ENCODE peak calls at places on chromosome X, in eight cellular contexts. Q is neural crest cell, W is suprapubic skin, U is heart right ventricle, N is upper lobe of right lung, V is uterus, O is osteocyte, G is cardiac muscle cell. P is an unnamed sample.

GRCh38 chrX:37652053-37652452 is 33.5 kb upstream of the XK start:
- DNase-seq in Q (no peak), W (no peak), U (no peak), N (no peak), V (no peak), O (no peak), G (no peak), P (no peak)

GRCh38 chrX:72621619-72622485 is 49.2 kb upstream of the HDAC8 start:
- DNase-seq in Q (no peak), W (no peak), U (no peak), N (no peak), V (no peak), O (no peak), G (peak), P (no peak)

GRCh38 chrX:275476-275966 is 5.7 kb upstream of the PLCXD1 start:
- DNase-seq in Q (no peak), W (peak), U (no peak), N (peak), V (no peak), O (no peak), G (no peak), P (no peak)

GRCh38 chrX:103520391-103520790 is 1.1 kb upstream of the RAB40A start:
- DNase-seq in Q (no peak), W (no peak), U (no peak), N (no peak), V (no peak), O (no peak), G (peak), P (no peak)

GRCh38 chrX:74371823-74372222 is 49.5 kb upstream of the SLC16A2 start:
- DNase-seq in Q (no peak), W (no peak), U (no peak), N (no peak), V (no peak), O (no peak), G (no peak), P (no peak)

GRCh38 chrX:129690435-129690834 is 35.7 kb upstream of the APLN start:
- DNase-seq in Q (no peak), W (no peak), U (peak), N (no peak), V (no peak), O (peak), G (peak), P (no peak)

GRCh38 chrX:70033348-70033747 is 16.4 kb downstream of the AWAT2 start:
- DNase-seq in Q (peak), W (no peak), U (no peak), N (peak), V (no peak), O (no peak), G (peak), P (no peak)

GRCh38 chrX:117973175-117974075 is 143.2 kb downstream of the KLHL13 start:
- DNase-seq in Q (no peak), W (no peak), U (no peak), N (no peak), V (no peak), O (no peak), G (no peak), P (no peak)

DNA sequence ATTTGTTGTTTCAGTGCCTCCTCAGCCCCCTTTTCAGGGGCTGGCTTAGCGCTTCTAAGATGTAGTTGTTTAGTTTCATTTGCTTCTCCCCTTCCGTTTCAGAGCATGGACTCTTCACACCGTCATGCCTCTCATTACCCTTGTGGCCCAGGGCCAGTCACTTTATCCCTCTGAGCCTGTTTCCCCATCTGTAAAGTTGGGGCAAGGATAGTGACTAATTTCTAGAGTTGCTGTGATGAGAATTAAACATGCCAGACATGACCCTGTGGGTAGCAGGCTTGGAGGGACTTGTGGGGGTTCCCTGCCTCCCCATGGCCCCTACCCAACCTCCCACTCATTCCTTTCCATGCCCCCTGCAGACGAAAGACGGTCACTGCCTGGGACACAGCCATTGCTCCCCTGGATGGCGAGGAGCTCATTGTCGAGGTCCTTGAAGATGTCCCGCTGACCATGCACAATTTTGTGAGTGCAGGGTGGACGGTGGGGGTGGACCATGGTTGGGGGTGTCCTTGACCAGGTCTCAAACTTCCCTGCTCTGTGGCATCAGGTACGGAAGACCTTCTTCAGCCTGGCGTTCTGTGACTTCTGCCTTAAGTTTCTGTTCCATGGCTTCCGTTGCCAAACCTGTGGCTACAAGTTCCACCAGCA is 3.6 kb downstream of the ARAF start:
- DNase-seq in Q (no peak), W (no peak), U (no peak), N (no peak), V (no peak), O (no peak), G (no peak), P (no peak)
- TF ChIP-seq CTCF in Q (no peak), W (no peak), U (no peak), N (no peak), V (no peak), O (no peak), G (no peak), P (no peak)

GRCh38 chrX:71215335-71215912 is 7.6 kb upstream of the GJB1 start:
- DNase-seq in Q (no peak), W (no peak), U (no peak), N (no peak), V (no peak), O (no peak), G (no peak), P (no peak)

GRCh38 chrX:71212536-71212935 is 10.5 kb upstream of the GJB1 start:
- DNase-seq in Q (no peak), W (no peak), U (no peak), N (no peak), V (no peak), O (no peak), G (no peak), P (no peak)

GRCh38 chrX:71214604-71215334 is 8.3 kb upstream of the GJB1 start:
- DNase-seq in Q (no peak), W (no peak), U (no peak), N (peak), V (no peak), O (no peak), G (no peak), P (no peak)

GRCh38 chrX:71214152-71214551 is 8.9 kb upstream of the GJB1 start:
- DNase-seq in Q (no peak), W (no peak), U (no peak), N (no peak), V (no peak), O (no peak), G (no peak), P (no peak)

DNA sequence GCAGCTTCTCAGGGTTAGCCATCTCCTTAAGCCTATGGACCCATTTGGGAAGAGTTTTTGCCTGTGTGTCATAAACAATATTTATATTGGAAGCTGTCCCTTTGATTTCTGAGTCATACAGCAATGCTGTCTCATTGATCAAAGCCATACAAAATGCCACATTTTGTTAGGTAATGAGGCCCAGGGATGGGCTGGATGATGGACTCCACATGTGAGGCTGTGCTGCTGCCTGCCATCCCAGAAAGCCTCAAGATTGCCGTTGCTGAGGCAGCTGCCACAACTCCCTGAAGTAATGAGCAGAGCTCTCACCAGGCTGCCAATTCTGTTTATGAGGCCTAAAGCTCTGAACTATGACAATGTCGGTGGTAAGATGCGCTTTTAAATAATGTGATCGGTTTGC is 12.2 kb upstream of the GJB1 start:
- DNase-seq in Q (no peak), W (no peak), U (no peak), N (no peak), V (no peak), O (no peak), G (no peak), P (no peak)
- TF ChIP-seq CTCF in Q (no peak), W (no peak), U (no peak), N (no peak), V (no peak), O (no peak), G (no peak), P (no peak)

GRCh38 chrX:124860736-124861135 is 458.9 kb upstream of the TEX13C start:
- DNase-seq in Q (no peak), W (no peak), U (no peak), N (no peak), V (no peak), O (no peak), G (no peak), P (no peak)

GRCh38 chrX:124863303-124863702 is 456.4 kb upstream of the TEX13C start:
- DNase-seq in Q (no peak), W (no peak), U (no peak), N (no peak), V (no peak), O (no peak), G (no peak), P (no peak)

DNA sequence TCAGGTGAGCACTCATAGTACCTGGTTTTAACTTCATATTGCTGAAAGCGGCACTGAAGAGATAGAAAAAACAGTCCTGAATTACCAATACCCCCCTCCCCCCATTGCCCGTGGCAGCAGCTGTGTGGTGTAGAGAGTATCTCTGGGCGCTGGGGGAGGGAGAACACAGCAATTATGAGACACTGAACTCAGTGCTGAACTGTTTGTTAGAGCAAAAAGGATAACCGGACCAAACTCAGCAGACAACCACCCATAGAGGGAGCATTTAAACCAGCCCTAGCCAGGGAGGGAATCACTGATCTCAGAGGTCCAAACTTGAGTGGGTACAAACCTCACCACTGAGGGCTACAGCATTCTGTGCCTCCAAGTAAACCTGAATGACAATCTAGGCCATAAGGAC is 457.4 kb upstream of the TEX13C start:
- DNase-seq in Q (no peak), W (no peak), U (no peak), N (no peak), V (no peak), O (no peak), G (no peak), P (no peak)
- TF ChIP-seq CTCF in Q (no peak), W (no peak), U (no peak), N (no peak), V (no peak), O (no peak), G (no peak), P (no peak)

DNA sequence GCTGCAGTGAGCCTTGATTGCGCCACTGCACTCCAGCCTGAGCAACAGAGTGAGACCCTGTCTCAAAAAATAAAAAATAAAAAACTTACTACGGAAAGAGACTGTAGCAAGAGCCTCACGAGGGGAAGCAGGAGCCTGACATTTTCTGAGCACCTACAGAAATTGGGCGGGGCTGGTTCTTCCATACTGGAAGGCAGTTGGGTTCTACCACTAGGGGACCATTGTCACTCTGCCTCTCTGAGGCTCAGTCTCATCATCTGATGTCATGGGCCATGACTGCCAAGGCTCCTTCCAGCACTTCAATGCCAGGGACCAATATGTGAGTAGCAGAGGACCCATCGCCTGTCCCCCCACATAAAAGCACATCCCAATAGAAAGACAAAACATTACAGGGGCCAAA is 8.2 kb downstream of the SH3KBP1 start:
- DNase-seq in Q (no peak), W (no peak), U (no peak), N (no peak), V (no peak), O (no peak), G (no peak), P (no peak)
- TF ChIP-seq CTCF in Q (no peak), W (no peak), U (no peak), N (no peak), V (no peak), O (no peak), G (no peak), P (no peak)

DNA sequence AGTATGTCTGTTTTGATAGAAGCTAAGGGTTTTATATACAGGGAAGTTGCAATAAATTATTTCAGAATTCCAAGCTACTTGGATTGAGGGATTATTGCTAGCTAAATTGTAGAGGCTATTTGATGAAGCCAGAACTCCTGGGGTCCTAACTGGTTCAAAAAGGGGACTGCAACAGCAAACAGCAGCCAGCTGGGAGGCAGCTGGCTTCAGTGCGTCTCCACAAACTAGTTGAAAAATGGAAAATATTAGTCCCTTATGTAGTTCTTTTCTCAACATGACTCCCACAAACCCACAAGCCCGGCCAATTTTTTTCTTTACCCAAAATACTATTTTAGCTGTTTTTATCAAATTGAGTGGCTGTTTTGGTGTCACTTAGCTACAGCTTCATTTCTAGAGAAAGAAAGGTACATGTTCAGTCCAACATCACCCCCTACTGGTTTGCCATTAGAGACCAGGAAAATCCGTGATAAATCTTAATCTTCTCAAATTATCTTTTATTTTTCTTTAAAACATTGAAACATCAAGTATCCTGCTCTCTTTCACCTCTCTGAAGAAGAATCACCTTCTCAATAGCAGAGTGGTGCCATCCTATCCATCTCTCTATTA is 97.2 kb downstream of the GUCY2F start:
- DNase-seq in Q (peak), W (no peak), U (peak), N (no peak), V (no peak), O (peak), G (peak), P (no peak)
- TF ChIP-seq CTCF in Q (peak), W (peak), U (peak), N (peak), V (peak), O (peak), G (peak), P (no peak)

GRCh38 chrX:44016906-44017305 is 43.7 kb upstream of the NDP start:
- DNase-seq in Q (no peak), W (no peak), U (no peak), N (no peak), V (no peak), O (no peak), G (no peak), P (no peak)

GRCh38 chrX:44017726-44018125 is 44.5 kb upstream of the NDP start:
- DNase-seq in Q (no peak), W (no peak), U (no peak), N (no peak), V (no peak), O (no peak), G (no peak), P (no peak)

GRCh38 chrX:44010626-44011025 is 37.4 kb upstream of the NDP start:
- DNase-seq in Q (no peak), W (no peak), U (no peak), N (no peak), V (no peak), O (no peak), G (no peak), P (no peak)

GRCh38 chrX:44011505-44011904 is 38.3 kb upstream of the NDP start:
- DNase-seq in Q (no peak), W (no peak), U (no peak), N (no peak), V (no peak), O (no peak), G (no peak), P (no peak)

DNA sequence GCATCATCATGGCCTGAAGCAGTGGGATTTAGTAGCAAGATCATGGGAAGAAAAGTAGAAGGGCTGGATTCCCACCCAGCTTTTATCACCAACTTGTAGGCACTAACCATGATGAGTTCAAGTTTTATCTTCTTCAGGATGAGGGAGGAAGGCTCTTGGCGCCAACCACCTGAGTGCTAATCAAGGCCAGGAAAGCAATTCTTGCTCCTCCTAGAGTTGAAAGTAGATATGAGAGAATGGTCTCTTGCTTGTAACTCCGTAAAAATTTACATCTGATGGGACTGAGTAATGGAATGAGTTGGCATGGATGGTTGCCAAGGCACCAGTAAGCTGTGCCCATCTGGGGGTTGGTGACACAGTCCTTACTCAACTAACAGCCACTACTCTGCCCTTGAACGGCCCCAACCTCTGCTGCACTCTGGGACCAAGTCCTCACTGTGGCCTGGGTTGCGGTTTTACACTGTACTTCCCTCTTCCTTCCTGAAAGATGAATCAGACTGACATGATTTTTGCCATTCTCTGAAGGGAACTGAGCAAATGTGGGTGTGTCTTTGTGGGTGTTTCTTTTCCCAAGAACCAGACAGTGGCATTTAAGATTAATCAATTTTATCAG is 39.4 kb upstream of the NDP start:
- DNase-seq in Q (no peak), W (no peak), U (peak), N (peak), V (no peak), O (no peak), G (peak), P (peak)
- TF ChIP-seq CTCF in Q (no peak), W (no peak), U (no peak), N (no peak), V (no peak), O (no peak), G (no peak), P (no peak)